ENCODE peak calls at places on chromosomes 11 and 22, in five cellular contexts. S is A549, I is SK-N-SH, U is K562, N is GM12878. F is an unnamed sample.
A peak's percentile ranks its signal among the peaks of the same experiment; 100 is the strongest.

GRCh38 chr11:29310016-29310415 is 706.8 kb downstream of the KCNA4 start:
- DNase-seq in S (no peak), I (no peak), U (no peak), N (no peak), F (peak; percentile 95)

GRCh38 chr22:23431337-23432072 is 148.6 kb downstream of the IGLL1 start:
- DNase-seq in S (peak; percentile 28), I (no peak), U (peak; percentile 53), N (no peak), F (no peak)

GRCh38 chr11:251550-251949 is 14.8 kb downstream of the PSMD13 start:
- DNase-seq in S (peak; percentile 23), I (no peak), U (no peak), N (no peak), F (no peak)

GRCh38 chr11:15730617-15731385 is 616.1 kb downstream of the INSC start:
- DNase-seq in S (no peak), I (no peak), U (no peak), N (no peak), F (no peak)

GRCh38 chr11:827146-827860 is 416 bp upstream of the CRACR2B start:
- DNase-seq in S (no peak), I (peak; percentile 56), U (peak; percentile 62), N (no peak), F (no peak)

GRCh38 chr11:59552844-59553243 is 41.5 kb downstream of the OR4D9 start:
- DNase-seq in S (no peak), I (no peak), U (no peak), N (no peak), F (no peak)

GRCh38 chr11:11937433-11937832 is 71.0 kb downstream of the DKK3 start:
- DNase-seq in S (no peak), I (no peak), U (no peak), N (no peak), F (no peak)

GRCh38 chr22:40534379-40535188 is 101.9 kb downstream of the MRTFA start:
- DNase-seq in S (no peak), I (no peak), U (peak; percentile 10), N (peak; percentile 53), F (peak; percentile 71)

GRCh38 chr11:64438986-64439771 is 80.2 kb downstream of the RPS6KA4 start:
- DNase-seq in S (no peak), I (no peak), U (no peak), N (no peak), F (no peak)

GRCh38 chr11:19836666-19837065 is 124.0 kb downstream of the NAV2 start:
- DNase-seq in S (no peak), I (no peak), U (no peak), N (no peak), F (no peak)

GRCh38 chr11:44235765-44236201 is 74.2 kb downstream of the ALX4 start:
- DNase-seq in S (no peak), I (no peak), U (no peak), N (no peak), F (peak; percentile 31)

GRCh38 chr22:47928626-47929025 is 1166.2 kb downstream of the TBC1D22A start:
- DNase-seq in S (no peak), I (no peak), U (no peak), N (no peak), F (no peak)

GRCh38 chr11:3341298-3341697 is 37.6 kb downstream of the ZNF195 start:
- DNase-seq in S (no peak), I (peak; percentile 65), U (peak; percentile 61), N (no peak), F (no peak)

GRCh38 chr22:33706100-33706499 is 214.2 kb downstream of the LARGE1 start:
- DNase-seq in S (no peak), I (no peak), U (no peak), N (no peak), F (no peak)

DNA sequence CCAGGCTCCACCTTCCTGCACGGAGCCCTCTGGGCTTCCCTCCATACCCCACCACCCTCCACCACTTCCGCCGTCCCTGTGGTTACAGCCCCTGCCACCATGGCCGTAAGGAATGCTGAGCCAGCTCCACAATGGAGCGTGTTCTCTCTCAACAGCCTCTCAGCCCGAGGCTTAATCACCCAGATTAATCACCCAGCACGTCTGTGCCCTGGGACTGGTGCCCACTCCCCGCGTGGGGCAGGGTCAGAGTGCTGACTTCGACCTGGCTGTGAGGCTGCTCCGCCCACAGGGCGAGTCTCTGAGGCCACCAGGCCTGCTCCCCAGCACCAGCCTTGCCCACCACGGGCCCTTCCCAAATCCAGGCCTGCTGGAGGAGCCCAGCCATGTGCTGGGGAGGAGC is 4.0 kb upstream of the TH start:
- DNase-seq in S (no peak), I (peak; percentile 64), U (no peak), N (no peak), F (peak; percentile 52)
- TF ChIP-seq RCOR1 in S (no peak), I (no peak), U (no peak), N (no peak), F (no peak)

DNA sequence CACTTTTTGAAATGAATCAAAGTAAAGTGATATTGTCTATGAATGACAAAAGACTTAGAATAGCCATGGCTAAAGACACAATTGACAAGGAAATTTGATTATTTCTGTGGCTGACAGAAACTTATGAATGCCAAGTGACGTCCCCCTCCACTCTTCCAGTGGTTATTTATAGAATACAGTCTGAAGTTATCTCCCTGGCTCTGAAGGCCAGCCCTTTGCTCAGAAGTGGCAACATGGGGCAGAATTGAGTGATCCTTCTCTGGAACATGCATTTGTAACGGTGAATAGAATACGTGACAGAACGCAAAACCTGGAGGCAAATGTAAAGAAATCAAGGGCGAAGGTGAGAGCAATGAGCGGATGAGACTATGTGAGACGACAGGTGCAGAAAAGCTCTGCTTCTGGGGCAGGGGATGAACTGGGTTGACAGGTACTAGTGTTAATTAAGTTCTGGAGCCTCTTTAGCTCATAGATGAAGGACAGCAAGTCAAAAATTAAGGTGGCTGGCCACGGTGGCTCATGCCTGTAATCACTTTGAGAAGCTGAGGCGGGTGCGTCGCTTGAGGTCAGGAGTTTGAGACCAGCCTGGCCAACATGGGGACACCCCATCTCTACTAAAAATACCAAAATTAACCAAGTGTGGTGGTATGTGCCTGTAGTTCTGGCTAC is 585.7 kb upstream of the B3GAT1 start:
- DNase-seq in S (no peak), I (no peak), U (no peak), N (no peak), F (no peak)
- TF ChIP-seq RCOR1 in S (no peak), I (no peak), U (no peak), N (no peak), F (no peak)

GRCh38 chr11:71325418-71326327 is 73.3 kb upstream of the SHANK2 start:
- DNase-seq in S (no peak), I (no peak), U (no peak), N (no peak), F (no peak)
- TF ChIP-seq RCOR1 in S (no peak), I (no peak), U (no peak), N (no peak), F (no peak)

DNA sequence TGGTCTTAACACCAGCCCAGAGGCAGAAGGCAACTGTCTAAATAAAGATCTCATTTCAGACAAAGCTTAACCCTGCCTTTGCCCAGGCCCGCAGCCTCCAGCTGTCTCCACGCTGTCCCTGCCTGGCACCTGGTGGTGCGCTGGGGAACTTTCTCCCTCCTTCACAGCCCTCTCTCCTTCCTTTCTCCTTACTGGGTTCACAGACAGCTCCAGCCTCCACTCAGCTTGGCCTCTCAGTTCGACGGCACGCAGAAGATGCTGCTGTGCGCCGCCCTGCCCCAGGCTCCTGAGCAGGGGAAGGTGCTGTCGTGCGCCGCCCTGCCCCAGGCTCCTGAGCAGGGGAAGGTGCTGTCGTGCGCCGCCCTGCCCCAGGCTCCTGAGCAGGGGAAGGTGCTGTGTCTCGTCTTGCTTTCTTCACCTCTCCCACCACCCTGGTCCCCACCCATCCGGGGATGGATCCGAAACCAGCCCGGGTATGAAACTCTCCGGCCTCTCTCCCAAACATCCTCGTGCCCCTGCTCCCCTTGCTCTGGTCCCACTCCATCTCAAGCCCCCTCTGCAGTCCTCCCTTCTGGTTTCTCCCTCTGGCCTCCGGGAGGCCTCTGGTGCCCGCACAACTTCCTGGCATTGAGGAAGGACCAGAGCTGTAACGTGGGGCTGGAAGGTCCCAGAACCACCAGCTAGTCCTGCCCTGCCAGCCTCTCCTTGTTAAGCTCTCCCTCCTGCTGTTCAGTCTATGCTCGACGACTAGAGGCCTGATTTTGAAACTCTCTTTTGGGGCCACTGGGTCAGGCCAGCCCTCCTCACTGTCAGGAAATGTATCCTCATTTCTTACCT is 22.9 kb upstream of the JAM3 start:
- DNase-seq in S (no peak), I (peak; percentile 84), U (no peak), N (no peak), F (no peak)
- TF ChIP-seq RCOR1 in S (no peak), I (peak; percentile 38), U (no peak), N (no peak), F (no peak)

GRCh38 chr11:86865436-86865835 is 65.1 kb downstream of the PRSS23 start:
- DNase-seq in S (no peak), I (no peak), U (no peak), N (no peak), F (no peak)

GRCh38 chr11:86874314-86875056 is 74.1 kb downstream of the PRSS23 start:
- DNase-seq in S (no peak), I (no peak), U (no peak), N (no peak), F (peak; percentile 17)

GRCh38 chr11:86869531-86869930 is 69.2 kb downstream of the PRSS23 start:
- DNase-seq in S (no peak), I (no peak), U (no peak), N (no peak), F (peak; percentile 14)

GRCh38 chr11:86873573-86874083 is 73.3 kb downstream of the PRSS23 start:
- DNase-seq in S (no peak), I (no peak), U (no peak), N (no peak), F (peak; percentile 31)

DNA sequence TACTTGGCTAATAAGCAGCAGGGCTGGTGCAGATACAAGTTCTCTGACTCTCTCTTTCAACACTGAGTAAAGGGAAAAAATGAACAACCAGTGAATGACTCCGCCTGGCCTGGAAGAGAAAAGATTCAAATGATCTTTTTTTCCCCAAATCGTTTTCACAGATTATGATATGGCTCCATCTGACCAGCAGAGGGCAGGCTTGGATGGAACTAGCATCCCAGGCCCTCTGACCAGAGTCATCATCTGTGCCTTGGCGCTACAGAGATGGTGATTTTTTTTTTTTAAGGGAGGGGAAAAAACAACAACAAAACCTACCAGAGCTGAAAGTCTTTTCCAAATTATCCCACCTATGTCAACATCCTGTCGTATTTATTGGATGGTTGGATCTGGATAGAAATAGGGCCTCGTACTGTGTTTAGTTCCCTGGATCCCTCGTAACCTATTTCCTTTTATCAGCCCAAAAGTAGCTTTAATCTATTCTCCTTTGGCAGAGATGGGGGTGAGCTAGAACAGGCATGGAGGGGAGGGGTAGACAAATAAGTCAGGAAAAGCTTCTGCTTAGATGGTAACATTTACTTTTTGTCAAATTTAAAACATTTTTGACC is 69.7 kb downstream of the PRSS23 start:
- DNase-seq in S (peak; percentile 54), I (peak; percentile 69), U (peak; percentile 77), N (no peak), F (peak; percentile 63)
- TF ChIP-seq RCOR1 in S (no peak), I (no peak), U (no peak), N (no peak), F (no peak)

DNA sequence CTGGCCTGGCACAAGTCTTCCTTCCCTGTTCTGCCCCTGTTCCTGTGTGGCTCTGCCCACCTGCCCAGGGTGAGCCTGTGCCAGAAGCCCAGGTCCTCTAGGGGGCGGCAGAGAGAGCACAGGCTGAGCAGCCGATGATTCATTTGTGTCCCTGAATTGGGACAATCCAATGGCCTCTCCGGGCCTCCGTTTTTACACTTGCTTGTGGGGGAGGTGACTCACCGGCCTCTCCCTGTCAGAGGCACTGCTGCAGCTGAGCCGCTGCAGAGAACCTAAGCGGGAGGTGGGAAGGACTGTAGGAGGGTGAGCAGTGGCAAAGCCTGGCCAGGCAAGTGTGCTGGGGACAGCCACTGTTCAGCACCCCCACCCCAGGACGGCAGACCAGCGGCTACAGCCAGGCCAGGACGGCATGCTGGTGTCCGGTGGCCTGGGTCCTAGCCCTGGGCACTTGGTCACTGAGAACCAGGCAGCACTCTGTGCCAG is 65.2 kb upstream of the LMO1 start:
- DNase-seq in S (peak; percentile 88), I (peak; percentile 89), U (peak; percentile 83), N (peak; percentile 53), F (peak; percentile 75)
- TF ChIP-seq RCOR1 in S (no peak), I (no peak), U (no peak), N (peak; percentile 59), F (no peak)

GRCh38 chr11:128341280-128341679 is 246.1 kb downstream of the ETS1 start:
- DNase-seq in S (no peak), I (no peak), U (no peak), N (no peak), F (no peak)
- TF ChIP-seq RCOR1 in S (no peak), I (no peak), U (no peak), N (no peak), F (no peak)